ENCODE peak calls at places on chromosome 20, in nine cellular contexts. One of them, this sample, is unnamed. For H3K4me1 and H3K9me3, the result is how much of the 10 kb centered on the place peaks cover.

GRCh38 chr20:52682271-52682670 is 289.9 kb upstream of the TSHZ2 start:
- DNase-seq in upper lobe of right lung: no peak
- DNase-seq in CD4-positive, alpha-beta memory T cell: no peak
- DNase-seq in endothelial cell of umbilical vein: no peak
- DNase-seq in Peyer's patch: no peak
- DNase-seq in body of pancreas: no peak
- DNase-seq in right atrium auricular region: no peak
- DNase-seq in pancreas: no peak
- DNase-seq in IMR-90: no peak
- DNase-seq in this sample: no peak

GRCh38 chr20:52049001-52049731 is 142.4 kb downstream of the ZFP64 start:
- DNase-seq in upper lobe of right lung: no peak
- DNase-seq in CD4-positive, alpha-beta memory T cell: no peak
- DNase-seq in endothelial cell of umbilical vein: peak
- DNase-seq in Peyer's patch: no peak
- DNase-seq in body of pancreas: no peak
- DNase-seq in right atrium auricular region: no peak
- DNase-seq in pancreas: no peak
- DNase-seq in IMR-90: peak
- DNase-seq in this sample: no peak

GRCh38 chr20:51651921-51652549 is 109.5 kb upstream of the NFATC2 start:
- DNase-seq in upper lobe of right lung: no peak
- DNase-seq in CD4-positive, alpha-beta memory T cell: no peak
- DNase-seq in endothelial cell of umbilical vein: peak
- DNase-seq in Peyer's patch: no peak
- DNase-seq in body of pancreas: no peak
- DNase-seq in right atrium auricular region: no peak
- DNase-seq in pancreas: no peak
- DNase-seq in IMR-90: no peak
- DNase-seq in this sample: no peak

GRCh38 chr20:11754451-11754850 is 163.2 kb upstream of the BTBD3 start:
- DNase-seq in upper lobe of right lung: no peak
- DNase-seq in CD4-positive, alpha-beta memory T cell: no peak
- DNase-seq in endothelial cell of umbilical vein: peak
- DNase-seq in Peyer's patch: no peak
- DNase-seq in body of pancreas: peak
- DNase-seq in right atrium auricular region: no peak
- DNase-seq in pancreas: no peak
- DNase-seq in IMR-90: no peak
- DNase-seq in this sample: no peak

GRCh38 chr20:14963262-14963663 is 625.9 kb upstream of the FLRT3 start:
- DNase-seq in upper lobe of right lung: no peak
- DNase-seq in CD4-positive, alpha-beta memory T cell: no peak
- DNase-seq in endothelial cell of umbilical vein: peak
- DNase-seq in Peyer's patch: no peak
- DNase-seq in body of pancreas: no peak
- DNase-seq in right atrium auricular region: no peak
- DNase-seq in pancreas: no peak
- DNase-seq in IMR-90: no peak
- DNase-seq in this sample: no peak

GRCh38 chr20:12358006-12358654 is 440.4 kb downstream of the BTBD3 start:
- DNase-seq in upper lobe of right lung: no peak
- DNase-seq in CD4-positive, alpha-beta memory T cell: no peak
- DNase-seq in endothelial cell of umbilical vein: no peak
- DNase-seq in Peyer's patch: no peak
- DNase-seq in body of pancreas: no peak
- DNase-seq in right atrium auricular region: no peak
- DNase-seq in pancreas: no peak
- DNase-seq in IMR-90: no peak
- DNase-seq in this sample: no peak

GRCh38 chr20:46226602-46227001 is 81.7 kb downstream of the CDH22 start:
- DNase-seq in upper lobe of right lung: no peak
- DNase-seq in CD4-positive, alpha-beta memory T cell: no peak
- DNase-seq in endothelial cell of umbilical vein: no peak
- DNase-seq in Peyer's patch: no peak
- DNase-seq in body of pancreas: no peak
- DNase-seq in right atrium auricular region: no peak
- DNase-seq in pancreas: no peak
- DNase-seq in IMR-90: peak
- DNase-seq in this sample: no peak

GRCh38 chr20:32482251-32483220 is 102.6 kb downstream of the NOL4L start:
- DNase-seq in upper lobe of right lung: peak
- DNase-seq in CD4-positive, alpha-beta memory T cell: peak
- DNase-seq in endothelial cell of umbilical vein: peak
- DNase-seq in Peyer's patch: peak
- DNase-seq in body of pancreas: peak
- DNase-seq in right atrium auricular region: no peak
- DNase-seq in pancreas: peak
- DNase-seq in IMR-90: no peak
- DNase-seq in this sample: peak

GRCh38 chr20:3471397-3472021 is 691 bp downstream of the ATRN start:
- DNase-seq in upper lobe of right lung: no peak
- DNase-seq in CD4-positive, alpha-beta memory T cell: peak
- DNase-seq in endothelial cell of umbilical vein: no peak
- DNase-seq in Peyer's patch: no peak
- DNase-seq in body of pancreas: no peak
- DNase-seq in right atrium auricular region: peak
- DNase-seq in pancreas: peak
- DNase-seq in IMR-90: no peak
- DNase-seq in this sample: peak

GRCh38 chr20:18754030-18754659 is 59.4 kb upstream of the SCP2D1 start:
- DNase-seq in upper lobe of right lung: no peak
- DNase-seq in CD4-positive, alpha-beta memory T cell: no peak
- DNase-seq in endothelial cell of umbilical vein: no peak
- DNase-seq in Peyer's patch: peak
- DNase-seq in body of pancreas: no peak
- DNase-seq in right atrium auricular region: no peak
- DNase-seq in pancreas: no peak
- DNase-seq in IMR-90: peak
- DNase-seq in this sample: no peak

GRCh38 chr20:52303281-52303950 is 111.8 kb upstream of the ZFP64 start:
- DNase-seq in upper lobe of right lung: no peak
- DNase-seq in CD4-positive, alpha-beta memory T cell: no peak
- DNase-seq in endothelial cell of umbilical vein: no peak
- DNase-seq in Peyer's patch: no peak
- DNase-seq in body of pancreas: no peak
- DNase-seq in right atrium auricular region: no peak
- DNase-seq in pancreas: no peak
- DNase-seq in IMR-90: no peak
- DNase-seq in this sample: no peak

GRCh38 chr20:15342987-15343639 is 1005.7 kb upstream of the FLRT3 start:
- DNase-seq in upper lobe of right lung: no peak
- DNase-seq in CD4-positive, alpha-beta memory T cell: no peak
- DNase-seq in endothelial cell of umbilical vein: no peak
- DNase-seq in Peyer's patch: no peak
- DNase-seq in body of pancreas: no peak
- DNase-seq in right atrium auricular region: no peak
- DNase-seq in pancreas: no peak
- DNase-seq in IMR-90: no peak
- DNase-seq in this sample: no peak

DNA sequence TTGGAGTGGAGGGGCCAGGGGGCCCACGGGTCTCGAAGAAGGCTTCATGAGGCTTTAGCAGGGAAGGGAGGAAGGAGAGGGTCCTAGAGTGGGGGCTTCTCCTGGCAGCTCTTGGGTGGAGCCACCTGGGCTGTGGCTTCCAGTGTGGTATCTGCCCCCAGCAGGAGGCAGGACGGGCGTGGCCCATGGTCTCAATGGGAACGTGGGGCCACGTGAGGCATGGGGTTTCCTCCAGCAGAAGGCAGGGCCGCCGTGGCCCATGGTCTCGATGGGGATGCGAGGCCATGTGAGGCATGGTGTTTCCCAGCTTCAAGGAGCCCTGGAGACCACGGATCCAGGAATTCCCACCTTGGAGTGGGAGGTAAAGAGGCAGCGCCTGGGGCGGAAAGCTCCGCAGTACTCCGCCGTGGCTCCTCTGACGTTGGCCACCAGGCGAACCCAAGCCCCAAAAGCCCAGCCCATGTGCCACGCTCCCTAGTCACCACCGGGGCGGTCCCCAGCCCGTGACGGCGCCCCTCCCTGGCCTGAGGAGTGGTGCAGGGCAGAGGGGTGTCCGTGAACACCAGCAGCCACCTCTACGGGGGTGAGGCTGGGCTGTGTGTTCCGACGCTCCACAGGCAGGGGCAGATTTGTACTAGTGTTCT is 62.0 kb upstream of the GATA5 start:
- DNase-seq in upper lobe of right lung: no peak
- DNase-seq in CD4-positive, alpha-beta memory T cell: no peak
- DNase-seq in endothelial cell of umbilical vein: no peak
- DNase-seq in Peyer's patch: no peak
- DNase-seq in body of pancreas: no peak
- DNase-seq in right atrium auricular region: no peak
- DNase-seq in pancreas: no peak
- DNase-seq in IMR-90: no peak
- DNase-seq in this sample: no peak
- H3K4me1 ChIP-seq in upper lobe of right lung: under half
- H3K4me1 ChIP-seq in CD4-positive, alpha-beta memory T cell: under half
- H3K4me1 ChIP-seq in endothelial cell of umbilical vein: under half
- H3K4me1 ChIP-seq in Peyer's patch: under half
- H3K4me1 ChIP-seq in body of pancreas: under half
- H3K4me1 ChIP-seq in right atrium auricular region: under half
- H3K4me1 ChIP-seq in pancreas: under half
- H3K4me1 ChIP-seq in IMR-90: under half
- H3K4me1 ChIP-seq in this sample: under half

DNA sequence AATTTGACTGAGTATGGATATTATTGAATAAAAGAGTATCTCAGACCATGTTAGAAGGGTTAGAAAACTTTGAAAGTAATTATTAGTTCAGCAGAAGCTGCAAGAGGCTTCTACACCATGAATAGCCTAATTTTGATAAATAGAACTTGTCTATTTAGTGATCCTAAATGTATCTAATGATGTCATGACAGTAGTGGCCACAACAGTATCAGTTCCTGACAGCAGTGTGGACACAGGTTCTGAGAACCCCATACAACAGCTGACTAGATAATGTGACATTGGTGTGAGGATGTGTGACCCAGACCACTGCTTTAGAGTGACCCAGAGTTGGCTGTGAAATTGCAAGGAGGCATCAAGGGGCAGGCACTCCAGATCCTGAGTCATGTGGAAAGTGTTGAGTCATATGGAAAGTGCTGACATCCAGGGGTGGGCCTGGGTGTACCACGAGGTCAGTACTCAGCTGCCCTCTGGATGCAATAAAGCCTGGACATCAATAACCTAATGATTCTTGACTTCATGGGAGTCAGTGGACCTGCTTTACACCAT is 754.7 kb downstream of the DHX35 start:
- DNase-seq in upper lobe of right lung: no peak
- DNase-seq in CD4-positive, alpha-beta memory T cell: no peak
- DNase-seq in endothelial cell of umbilical vein: no peak
- DNase-seq in Peyer's patch: no peak
- DNase-seq in body of pancreas: no peak
- DNase-seq in right atrium auricular region: no peak
- DNase-seq in pancreas: no peak
- DNase-seq in IMR-90: no peak
- DNase-seq in this sample: no peak
- H3K9me3 ChIP-seq in upper lobe of right lung: under half
- H3K9me3 ChIP-seq in CD4-positive, alpha-beta memory T cell: under half
- H3K9me3 ChIP-seq in endothelial cell of umbilical vein: under half
- H3K9me3 ChIP-seq in Peyer's patch: under half
- H3K9me3 ChIP-seq in body of pancreas: under half
- H3K9me3 ChIP-seq in right atrium auricular region: under half
- H3K9me3 ChIP-seq in pancreas: under half
- H3K9me3 ChIP-seq in IMR-90: under half
- H3K9me3 ChIP-seq in this sample: under half

GRCh38 chr20:42611423-42611822 is 578.3 kb downstream of the PTPRT start:
- DNase-seq in upper lobe of right lung: no peak
- DNase-seq in CD4-positive, alpha-beta memory T cell: no peak
- DNase-seq in endothelial cell of umbilical vein: no peak
- DNase-seq in Peyer's patch: no peak
- DNase-seq in body of pancreas: no peak
- DNase-seq in right atrium auricular region: no peak
- DNase-seq in pancreas: no peak
- DNase-seq in IMR-90: no peak
- DNase-seq in this sample: no peak
- H3K4me3 ChIP-seq in upper lobe of right lung: no peak
- H3K4me3 ChIP-seq in CD4-positive, alpha-beta memory T cell: no peak
- H3K4me3 ChIP-seq in endothelial cell of umbilical vein: no peak
- H3K4me3 ChIP-seq in Peyer's patch: no peak
- H3K4me3 ChIP-seq in body of pancreas: no peak
- H3K4me3 ChIP-seq in right atrium auricular region: no peak
- H3K4me3 ChIP-seq in pancreas: no peak
- H3K4me3 ChIP-seq in IMR-90: no peak
- H3K4me3 ChIP-seq in this sample: no peak

GRCh38 chr20:50632701-50633100 is 58.6 kb downstream of the RIPOR3 start:
- DNase-seq in upper lobe of right lung: no peak
- DNase-seq in CD4-positive, alpha-beta memory T cell: no peak
- DNase-seq in endothelial cell of umbilical vein: no peak
- DNase-seq in Peyer's patch: no peak
- DNase-seq in body of pancreas: no peak
- DNase-seq in right atrium auricular region: no peak
- DNase-seq in pancreas: no peak
- DNase-seq in IMR-90: no peak
- DNase-seq in this sample: no peak

GRCh38 chr20:50628853-50629674 is 62.3 kb downstream of the RIPOR3 start:
- DNase-seq in upper lobe of right lung: no peak
- DNase-seq in CD4-positive, alpha-beta memory T cell: no peak
- DNase-seq in endothelial cell of umbilical vein: no peak
- DNase-seq in Peyer's patch: no peak
- DNase-seq in body of pancreas: no peak
- DNase-seq in right atrium auricular region: no peak
- DNase-seq in pancreas: peak
- DNase-seq in IMR-90: no peak
- DNase-seq in this sample: no peak

GRCh38 chr20:50632236-50632635 is 59.1 kb downstream of the RIPOR3 start:
- DNase-seq in upper lobe of right lung: no peak
- DNase-seq in CD4-positive, alpha-beta memory T cell: no peak
- DNase-seq in endothelial cell of umbilical vein: no peak
- DNase-seq in Peyer's patch: no peak
- DNase-seq in body of pancreas: no peak
- DNase-seq in right atrium auricular region: no peak
- DNase-seq in pancreas: no peak
- DNase-seq in IMR-90: no peak
- DNase-seq in this sample: no peak

GRCh38 chr20:50629675-50630055 is 61.7 kb downstream of the RIPOR3 start:
- DNase-seq in upper lobe of right lung: no peak
- DNase-seq in CD4-positive, alpha-beta memory T cell: no peak
- DNase-seq in endothelial cell of umbilical vein: no peak
- DNase-seq in Peyer's patch: no peak
- DNase-seq in body of pancreas: no peak
- DNase-seq in right atrium auricular region: no peak
- DNase-seq in pancreas: no peak
- DNase-seq in IMR-90: no peak
- DNase-seq in this sample: no peak

DNA sequence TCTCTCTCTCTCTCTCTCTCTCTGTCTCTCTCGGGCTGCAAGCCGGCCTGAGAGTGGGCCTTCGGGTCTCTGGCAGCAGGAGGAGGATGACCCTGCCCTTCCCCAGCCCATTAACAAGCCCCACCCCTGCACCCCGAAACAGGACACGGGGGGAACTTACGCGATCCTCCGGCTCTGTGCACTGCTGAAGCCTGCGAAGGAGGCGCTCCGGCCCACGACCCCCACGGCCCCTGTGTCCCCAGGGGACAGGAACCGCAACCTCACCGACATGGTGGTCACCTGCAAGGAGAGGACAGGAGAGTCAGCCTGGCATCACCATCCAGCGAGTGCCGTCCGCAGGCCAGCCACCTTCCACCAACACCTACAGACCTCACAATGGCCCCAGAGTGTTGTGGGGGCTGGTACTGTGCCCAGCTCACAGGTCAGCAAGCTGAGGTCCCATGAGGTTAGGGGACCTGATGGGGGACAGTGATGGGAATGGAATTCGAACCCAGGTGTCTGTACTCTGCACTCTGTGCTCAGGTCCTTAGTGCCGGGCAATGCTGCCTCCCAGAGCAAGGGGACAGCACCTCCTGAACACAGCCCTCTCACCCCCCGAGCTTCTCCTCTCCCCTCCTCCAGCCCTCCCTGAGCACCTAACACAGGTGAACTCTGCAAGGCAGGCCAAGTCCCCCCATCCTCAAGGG is 60.6 kb downstream of the RIPOR3 start:
- DNase-seq in upper lobe of right lung: no peak
- DNase-seq in CD4-positive, alpha-beta memory T cell: no peak
- DNase-seq in endothelial cell of umbilical vein: no peak
- DNase-seq in Peyer's patch: no peak
- DNase-seq in body of pancreas: no peak
- DNase-seq in right atrium auricular region: no peak
- DNase-seq in pancreas: peak
- DNase-seq in IMR-90: no peak
- DNase-seq in this sample: no peak
- H3K4me1 ChIP-seq in upper lobe of right lung: under half
- H3K4me1 ChIP-seq in CD4-positive, alpha-beta memory T cell: under half
- H3K4me1 ChIP-seq in endothelial cell of umbilical vein: under half
- H3K4me1 ChIP-seq in Peyer's patch: under half
- H3K4me1 ChIP-seq in body of pancreas: under half
- H3K4me1 ChIP-seq in right atrium auricular region: under half
- H3K4me1 ChIP-seq in pancreas: under half
- H3K4me1 ChIP-seq in IMR-90: under half
- H3K4me1 ChIP-seq in this sample: under half

This sample was measured in colonic mucosa.